ENCODE peak calls at places on chromosome 12, in six cellular contexts. I is stimulated activated CD4-positive, alpha-beta T cell treated with anti-CD3 and anti-CD28 coated beads, TNF-alpha, amount 100 ng/mL, for 24 hours; P is NCI-H2171 treated with DMSO at 0.1 percent for 48 hours; W is NCI-H446 treated with DMSO at 0.1 percent for 48 hours; R is activated CD4-positive, alpha-beta T cell treated with anti-CD3 and anti-CD28 coated beads, Interleukin-2, amount 50 U/mL, for 4 hours; Y is NCI-H748 treated with DMSO at 0.1 percent for 48 hours. V is an unnamed sample.

GRCh38 chr12:121810234-121810817 is 6.5 kb downstream of the SETD1B start:
- DNase-seq in I (no peak), P (no peak), W (no peak), R (no peak), Y (no peak), V (no peak)

GRCh38 chr12:5168148-5168547 is 124.5 kb downstream of the KCNA5 start:
- DNase-seq in I (no peak), P (no peak), W (no peak), R (no peak), Y (no peak), V (no peak)

GRCh38 chr12:124967016-124967739 is 21.8 kb downstream of the DHX37 start:
- DNase-seq in I (no peak), P (no peak), W (no peak), R (no peak), Y (no peak), V (no peak)

GRCh38 chr12:131938082-131938481 is 9.0 kb downstream of the PUS1 start:
- DNase-seq in I (no peak), P (no peak), W (no peak), R (no peak), Y (no peak), V (no peak)

GRCh38 chr12:125533434-125534029 is 468.3 kb downstream of the AACS start:
- DNase-seq in I (no peak), P (peak), W (no peak), R (no peak), Y (peak), V (no peak)

GRCh38 chr12:56081393-56082347 is 1.7 kb downstream of the ERBB3 start:
- DNase-seq in I (no peak), P (no peak), W (no peak), R (no peak), Y (no peak), V (no peak)

GRCh38 chr12:123967121-123967586 is 5.5 kb downstream of the CCDC92 start:
- DNase-seq in I (no peak), P (no peak), W (no peak), R (no peak), Y (no peak), V (no peak)

GRCh38 chr12:42213023-42213422 is 25.0 kb downstream of the YAF2 start:
- DNase-seq in I (no peak), P (peak), W (no peak), R (no peak), Y (peak), V (no peak)

GRCh38 chr12:131251336-131252101 is 297.8 kb downstream of the ADGRD1 start:
- DNase-seq in I (no peak), P (no peak), W (no peak), R (no peak), Y (no peak), V (no peak)

GRCh38 chr12:116392061-116392460 is 114.6 kb upstream of the MED13L start:
- DNase-seq in I (no peak), P (no peak), W (no peak), R (no peak), Y (no peak), V (no peak)

GRCh38 chr12:22729898-22730443 is 105.0 kb downstream of the ETNK1 start:
- DNase-seq in I (no peak), P (no peak), W (no peak), R (no peak), Y (no peak), V (no peak)

GRCh38 chr12:10998204-10998603 is at the start of gene TAS2R20:
- DNase-seq in I (no peak), P (no peak), W (no peak), R (no peak), Y (no peak), V (no peak)

GRCh38 chr12:80857311-80857710 is 80.4 kb downstream of the LIN7A start:
- DNase-seq in I (no peak), P (no peak), W (no peak), R (no peak), Y (no peak), V (no peak)

GRCh38 chr12:27781680-27782079 is 1.6 kb upstream of the MANSC4 start:
- DNase-seq in I (no peak), P (peak), W (peak), R (no peak), Y (no peak), V (no peak)

GRCh38 chr12:106918746-106919145 is 37.0 kb upstream of the TMEM263 start:
- DNase-seq in I (no peak), P (peak), W (peak), R (no peak), Y (peak), V (no peak)

GRCh38 chr12:85516667-85517325 is 236.8 kb downstream of the ALX1 start:
- DNase-seq in I (no peak), P (no peak), W (no peak), R (no peak), Y (no peak), V (no peak)

GRCh38 chr12:104604070-104604994 is 147.6 kb downstream of the CHST11 start:
- DNase-seq in I (peak), P (no peak), W (no peak), R (peak), Y (no peak), V (peak)

GRCh38 chr12:58557156-58557555 is 363.1 kb downstream of the LRIG3 start:
- DNase-seq in I (no peak), P (no peak), W (no peak), R (no peak), Y (no peak), V (no peak)

GRCh38 chr12:126156806-126157574 is 1091.8 kb downstream of the AACS start:
- DNase-seq in I (no peak), P (no peak), W (no peak), R (no peak), Y (no peak), V (no peak)

GRCh38 chr12:120376009-120376408 is 7.0 kb upstream of the MSI1 start:
- DNase-seq in I (no peak), P (no peak), W (no peak), R (no peak), Y (no peak), V (no peak)

GRCh38 chr12:8018666-8019581 is 13.6 kb upstream of the FOXJ2 start:
- DNase-seq in I (no peak), P (no peak), W (no peak), R (no peak), Y (peak), V (peak)

GRCh38 chr12:54587315-54587821 is 1.1 kb downstream of the PPP1R1A start:
- DNase-seq in I (no peak), P (no peak), W (no peak), R (no peak), Y (no peak), V (no peak)

GRCh38 chr12:119341988-119342387 is 7.5 kb downstream of the CCDC60 start:
- DNase-seq in I (no peak), P (no peak), W (no peak), R (no peak), Y (no peak), V (no peak)

GRCh38 chr12:40650038-40650704 is 42.1 kb upstream of the CNTN1 start:
- DNase-seq in I (no peak), P (no peak), W (no peak), R (no peak), Y (no peak), V (no peak)

GRCh38 chr12:46149905-46150304 is 118.9 kb downstream of the SLC38A1 start:
- DNase-seq in I (no peak), P (no peak), W (no peak), R (no peak), Y (no peak), V (no peak)

GRCh38 chr12:77190022-77190421 is 124.7 kb upstream of the E2F7 start:
- DNase-seq in I (no peak), P (no peak), W (no peak), R (no peak), Y (no peak), V (no peak)